ENCODE peak calls at places on chromosomes 11 and 22, in four cellular contexts. I is IMR-90, X is aorta, G is heart right ventricle. C is an unnamed sample.

GRCh38 chr11:45368697-45369096 is 82.6 kb upstream of the SYT13 start:
- DNase-seq in X (no peak), I (no peak), G (no peak), C (no peak)

GRCh38 chr11:23278121-23278520 is 417.8 kb upstream of the CCDC179 start:
- DNase-seq in I (peak; percentile 81), G (no peak), X (no peak), C (no peak)

GRCh38 chr11:71456831-71457230 is 3.8 kb downstream of the NADSYN1 start:
- DNase-seq in I (no peak), G (no peak), X (no peak), C (no peak)

GRCh38 chr11:115613986-115614625 is 109.9 kb upstream of the CADM1 start:
- DNase-seq in G (no peak), X (no peak), I (peak; percentile 90), C (no peak)

GRCh38 chr11:126793596-126793995 is 207.0 kb downstream of the KIRREL3 start:
- DNase-seq in G (no peak), I (no peak), X (no peak), C (no peak)

GRCh38 chr11:120023120-120023519 is 114.8 kb downstream of the TRIM29 start:
- DNase-seq in G (no peak), I (no peak), X (no peak), C (no peak)

GRCh38 chr22:28920757-28921584 is 37.6 kb downstream of the ZNRF3 start:
- DNase-seq in G (no peak), X (peak; percentile 15), I (no peak), C (no peak)

GRCh38 chr22:44207981-44208317 is 27.2 kb downstream of the PARVG start:
- DNase-seq in I (no peak), G (no peak), X (no peak), C (no peak)

GRCh38 chr22:29044657-29045176 is 16.9 kb downstream of the C22orf31 start:
- DNase-seq in G (no peak), X (no peak), I (peak; percentile 87), C (no peak)

GRCh38 chr11:10387209-10388083 is 67.6 kb upstream of the AMPD3 start:
- DNase-seq in X (peak; percentile 79), I (peak; percentile 92), G (no peak), C (no peak)

GRCh38 chr22:19419464-19420178 is 11.9 kb downstream of the HIRA start:
- DNase-seq in G (no peak), X (no peak), I (peak; percentile 17), C (no peak)

GRCh38 chr11:9825895-9826294 is 162.0 kb downstream of the SWAP70 start:
- DNase-seq in I (no peak), G (no peak), X (no peak), C (no peak)

GRCh38 chr22:46639843-46640242 is 19.7 kb downstream of the GRAMD4 start:
- DNase-seq in G (no peak), I (peak; percentile 7), X (no peak), C (no peak)

GRCh38 chr22:44736581-44737413 is 15.6 kb upstream of the ARHGAP8 start:
- DNase-seq in G (no peak), X (no peak), I (peak; percentile 26), C (no peak)

GRCh38 chr11:111307472-111308108 is 9.2 kb downstream of the POU2AF3 start:
- DNase-seq in I (no peak), G (no peak), X (no peak), C (no peak)

GRCh38 chr11:19861171-19861570 is 148.5 kb downstream of the NAV2 start:
- DNase-seq in I (no peak), X (no peak), G (no peak), C (no peak)

GRCh38 chr11:10779086-10779485 is 28.0 kb downstream of the CTR9 start:
- DNase-seq in I (no peak), X (no peak), G (no peak), C (peak; percentile 30)

GRCh38 chr11:45725776-45726606 is 60.6 kb upstream of the CHST1 start:
- DNase-seq in I (no peak), X (no peak), G (no peak), C (no peak)

GRCh38 chr11:44275241-44275640 is 34.7 kb downstream of the ALX4 start:
- DNase-seq in G (no peak), X (no peak), I (no peak), C (no peak)

GRCh38 chr22:40397436-40397835 is 27.0 kb downstream of the SGSM3 start:
- DNase-seq in G (no peak), I (peak; percentile 54), X (peak; percentile 25), C (no peak)

GRCh38 chr22:19244600-19245352 is 46.7 kb downstream of the CLTCL1 start:
- DNase-seq in X (no peak), I (no peak), G (no peak), C (no peak)

GRCh38 chr22:24097961-24098391 is 83.3 kb upstream of the SUSD2 start:
- DNase-seq in I (no peak), G (no peak), X (peak; percentile 69), C (no peak)

GRCh38 chr11:3218483-3219280 is at the start of gene MRGPRG:
- DNase-seq in I (no peak), X (peak; percentile 69), G (no peak), C (no peak)

GRCh38 chr11:18765554-18765953 is 26.0 kb downstream of the PTPN5 start:
- DNase-seq in I (peak; percentile 14), G (no peak), X (no peak), C (no peak)

GRCh38 chr11:1565173-1565903 is 6.7 kb downstream of the DUSP8 start:
- DNase-seq in I (no peak), G (no peak), X (peak; percentile 75), C (no peak)

GRCh38 chr22:24061124-24061684 is 50.1 kb downstream of the CABIN1 start:
- DNase-seq in X (no peak), I (no peak), G (no peak), C (no peak)

GRCh38 chr11:70158201-70158600 is 44.9 kb upstream of the FADD start:
- DNase-seq in I (peak; percentile 19), X (no peak), G (no peak), C (no peak)

GRCh38 chr22:48949375-48950149 is 878.1 kb downstream of the BRD1 start:
- DNase-seq in I (no peak), X (peak; percentile 32), G (no peak), C (no peak)

GRCh38 chr11:71245601-71246391 is 6.6 kb downstream of the SHANK2 start:
- DNase-seq in G (no peak), X (peak; percentile 66), I (no peak), C (no peak)

GRCh38 chr22:50548046-50548912 is 2.6 kb downstream of the KLHDC7B start:
- DNase-seq in X (no peak), G (no peak), I (no peak), C (no peak)

GRCh38 chr22:26587991-26588613 is 1.8 kb downstream of the TPST2 start:
- DNase-seq in I (no peak), X (no peak), G (no peak), C (no peak)

GRCh38 chr22:26589367-26589844 is 526 bp downstream of the TPST2 start:
- DNase-seq in X (peak; percentile 79), G (peak; percentile 24), I (peak; percentile 12), C (peak; percentile 61)

GRCh38 chr22:26589845-26590524 is at the start of gene TPST2:
- DNase-seq in X (peak; percentile 91), I (peak; percentile 65), G (peak; percentile 78), C (peak; percentile 50)

GRCh38 chr22:26590525-26590858 is 560 bp upstream of the TPST2 start:
- DNase-seq in X (no peak), I (no peak), G (no peak), C (no peak)

DNA sequence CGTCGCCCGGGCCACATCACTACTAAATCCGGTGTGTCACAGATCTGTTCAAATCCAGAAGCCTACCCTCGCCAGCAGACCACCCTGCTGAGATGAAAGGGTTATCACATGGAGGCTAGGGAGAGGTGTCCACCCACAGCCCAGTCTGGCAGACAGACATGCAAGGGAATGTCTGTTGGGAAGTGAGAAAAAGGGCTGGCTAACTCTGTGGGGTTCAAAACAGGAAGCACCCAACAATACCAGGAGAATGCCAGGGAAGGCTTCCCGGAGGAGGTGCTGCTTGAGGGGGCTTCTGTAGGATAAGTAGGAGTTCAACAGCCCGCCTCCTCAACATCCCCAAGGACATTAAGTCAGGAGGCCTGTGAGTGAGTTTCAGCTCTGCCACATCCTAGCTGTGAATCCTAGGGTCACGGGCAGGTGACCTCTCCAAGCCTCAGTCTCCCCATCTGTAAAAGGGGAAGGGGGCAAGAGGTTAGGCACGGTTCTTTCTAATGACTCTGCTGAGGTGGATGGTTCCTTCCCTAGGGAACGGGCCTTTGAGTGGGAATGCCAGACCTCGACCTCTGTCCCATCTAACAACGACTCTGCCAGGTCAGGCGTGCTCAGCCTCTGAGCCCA is 1.1 kb downstream of the TPST2 start:
- DNase-seq in I (no peak), G (no peak), X (no peak), C (no peak)
- H3K4me1 ChIP-seq in I (peaks cover 13% of the 10 kb centered on the region), G (peaks cover 54% of the 10 kb centered on the region), X (no peaks in the 10 kb centered on the region), C (peaks cover 7% of the 10 kb centered on the region)

DNA sequence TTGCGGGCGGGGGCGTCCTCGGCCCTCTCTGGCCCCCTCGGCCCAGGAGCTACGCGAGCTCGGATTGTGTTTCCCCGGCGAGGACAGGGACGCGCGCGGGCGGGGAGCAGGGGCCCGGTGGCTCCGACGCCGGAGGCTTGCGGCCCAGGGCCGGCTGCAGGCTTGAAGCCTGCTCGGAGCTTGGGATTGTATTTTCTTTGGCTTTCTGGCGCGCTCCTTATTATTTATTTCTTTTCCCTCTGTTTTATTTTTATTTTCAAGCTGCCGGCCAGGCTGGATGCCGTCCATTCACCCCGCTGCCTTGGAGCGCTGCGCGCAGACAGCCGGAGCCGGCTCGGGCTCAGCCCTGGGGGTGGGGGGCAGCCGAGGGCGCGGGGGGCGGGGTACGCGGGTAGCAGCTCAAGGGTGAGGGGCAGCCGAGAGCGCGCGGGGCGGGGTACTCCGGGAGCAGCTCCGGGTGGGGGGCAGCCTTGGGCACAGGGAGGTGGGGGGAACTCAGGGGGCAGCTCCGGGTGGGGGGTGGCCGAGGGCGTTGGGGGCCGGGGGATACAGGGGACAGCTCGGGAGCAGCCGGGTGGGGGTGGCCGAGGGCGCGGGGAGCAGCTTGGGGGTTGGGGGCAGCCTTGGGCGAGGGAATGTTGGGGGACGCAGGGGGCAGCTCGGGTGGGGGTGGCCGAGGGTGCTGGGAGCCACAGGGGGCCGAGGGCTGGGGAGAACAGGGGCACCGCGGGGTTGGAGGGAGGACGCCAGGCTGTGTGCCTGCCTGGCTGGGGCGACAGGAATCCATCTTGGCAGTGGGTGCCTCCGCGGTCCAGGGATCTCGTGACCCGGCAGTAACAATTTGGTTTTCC is 42.7 kb downstream of the KCNJ1 start:
- DNase-seq in I (no peak), G (no peak), X (no peak), C (no peak)
- H3K4me3 ChIP-seq in I (no peak overlapping the region), G (peak overlapping the region; percentile 17), X (no peak overlapping the region), C (no peak overlapping the region)

GRCh38 chr11:118922745-118923627 is 2.7 kb downstream of the BCL9L start:
- DNase-seq in G (no peak), I (no peak), X (no peak), C (no peak)
- H3K4me1 ChIP-seq in G (peaks cover 80% of the 10 kb centered on the region), I (peaks cover 26% of the 10 kb centered on the region), X (no peaks in the 10 kb centered on the region), C (peaks cover 51% of the 10 kb centered on the region)

GRCh38 chr11:75767228-75767572 is 1.4 kb upstream of the DGAT2 start:
- DNase-seq in G (no peak), X (no peak), I (no peak), C (no peak)
- H3K4me3 ChIP-seq in G (no peak overlapping the region), X (no peak overlapping the region), I (no peak overlapping the region), C (no peak overlapping the region)